ENCODE peak calls at places on chromosomes 2 and 18, in ten cellular contexts. One of them, this sample, is unnamed. For H3K36me3 and H3K27me3, the result is how much of the 10 kb centered on the place peaks cover.

GRCh38 chr2:235032466-235032865 is 80.6 kb downstream of the SH3BP4 start:
- DNase-seq in neural progenitor cell: no peak
- DNase-seq in esophagus muscularis mucosa: no peak
- DNase-seq in heart left ventricle: no peak
- DNase-seq in cardiac muscle cell: no peak
- DNase-seq in iPS DF 6.9: no peak
- DNase-seq in IMR-90: no peak
- DNase-seq in DND-41: no peak
- DNase-seq in CD4-positive, alpha-beta memory T cell: no peak
- DNase-seq in lung: no peak
- DNase-seq in this sample: no peak

GRCh38 chr2:950627-950992 is at the start of gene SNTG2:
- DNase-seq in neural progenitor cell: peak
- DNase-seq in esophagus muscularis mucosa: peak
- DNase-seq in heart left ventricle: peak
- DNase-seq in cardiac muscle cell: peak
- DNase-seq in iPS DF 6.9: no peak
- DNase-seq in IMR-90: no peak
- DNase-seq in DND-41: peak
- DNase-seq in CD4-positive, alpha-beta memory T cell: peak
- DNase-seq in lung: no peak
- DNase-seq in this sample: no peak

GRCh38 chr2:216090369-216090786 is 8.7 kb downstream of the TMEM169 start:
- DNase-seq in neural progenitor cell: no peak
- DNase-seq in esophagus muscularis mucosa: no peak
- DNase-seq in heart left ventricle: no peak
- DNase-seq in cardiac muscle cell: no peak
- DNase-seq in iPS DF 6.9: no peak
- DNase-seq in IMR-90: peak
- DNase-seq in DND-41: no peak
- DNase-seq in CD4-positive, alpha-beta memory T cell: no peak
- DNase-seq in lung: no peak
- DNase-seq in this sample: no peak

GRCh38 chr2:2575870-2576386 is 244.9 kb upstream of the MYT1L start:
- DNase-seq in neural progenitor cell: no peak
- DNase-seq in esophagus muscularis mucosa: no peak
- DNase-seq in heart left ventricle: no peak
- DNase-seq in cardiac muscle cell: no peak
- DNase-seq in iPS DF 6.9: no peak
- DNase-seq in IMR-90: no peak
- DNase-seq in DND-41: no peak
- DNase-seq in CD4-positive, alpha-beta memory T cell: no peak
- DNase-seq in lung: no peak
- DNase-seq in this sample: no peak

GRCh38 chr2:74530239-74531161 is 767 bp downstream of the HTRA2 start:
- DNase-seq in neural progenitor cell: peak
- DNase-seq in esophagus muscularis mucosa: no peak
- DNase-seq in heart left ventricle: peak
- DNase-seq in cardiac muscle cell: peak
- DNase-seq in iPS DF 6.9: no peak
- DNase-seq in IMR-90: peak
- DNase-seq in DND-41: peak
- DNase-seq in CD4-positive, alpha-beta memory T cell: peak
- DNase-seq in lung: peak
- DNase-seq in this sample: no peak

GRCh38 chr18:62497171-62497783 is 25.5 kb upstream of the ZCCHC2 start:
- DNase-seq in neural progenitor cell: no peak
- DNase-seq in esophagus muscularis mucosa: no peak
- DNase-seq in heart left ventricle: no peak
- DNase-seq in cardiac muscle cell: peak
- DNase-seq in iPS DF 6.9: no peak
- DNase-seq in IMR-90: no peak
- DNase-seq in DND-41: no peak
- DNase-seq in CD4-positive, alpha-beta memory T cell: no peak
- DNase-seq in lung: no peak
- DNase-seq in this sample: no peak

GRCh38 chr2:65382776-65383357 is 49.5 kb downstream of the SPRED2 start:
- DNase-seq in neural progenitor cell: no peak
- DNase-seq in esophagus muscularis mucosa: no peak
- DNase-seq in heart left ventricle: peak
- DNase-seq in cardiac muscle cell: no peak
- DNase-seq in iPS DF 6.9: no peak
- DNase-seq in IMR-90: peak
- DNase-seq in DND-41: peak
- DNase-seq in CD4-positive, alpha-beta memory T cell: peak
- DNase-seq in lung: peak
- DNase-seq in this sample: peak

GRCh38 chr2:210387074-210387473 is 72.1 kb upstream of the MYL1 start:
- DNase-seq in neural progenitor cell: no peak
- DNase-seq in esophagus muscularis mucosa: no peak
- DNase-seq in heart left ventricle: no peak
- DNase-seq in cardiac muscle cell: no peak
- DNase-seq in iPS DF 6.9: no peak
- DNase-seq in IMR-90: no peak
- DNase-seq in DND-41: no peak
- DNase-seq in CD4-positive, alpha-beta memory T cell: no peak
- DNase-seq in lung: no peak
- DNase-seq in this sample: no peak

GRCh38 chr2:16666453-16666801 is 793 bp upstream of the CYRIA start:
- DNase-seq in neural progenitor cell: no peak
- DNase-seq in esophagus muscularis mucosa: peak
- DNase-seq in heart left ventricle: peak
- DNase-seq in cardiac muscle cell: no peak
- DNase-seq in iPS DF 6.9: no peak
- DNase-seq in IMR-90: peak
- DNase-seq in DND-41: no peak
- DNase-seq in CD4-positive, alpha-beta memory T cell: no peak
- DNase-seq in lung: no peak
- DNase-seq in this sample: no peak

GRCh38 chr18:66682855-66683322 is 79.0 kb upstream of the CDH19 start:
- DNase-seq in neural progenitor cell: peak
- DNase-seq in esophagus muscularis mucosa: no peak
- DNase-seq in heart left ventricle: no peak
- DNase-seq in cardiac muscle cell: peak
- DNase-seq in iPS DF 6.9: no peak
- DNase-seq in IMR-90: no peak
- DNase-seq in DND-41: no peak
- DNase-seq in CD4-positive, alpha-beta memory T cell: no peak
- DNase-seq in lung: no peak
- DNase-seq in this sample: peak

GRCh38 chr18:79208882-79209281 is 139.7 kb downstream of the ATP9B start:
- DNase-seq in neural progenitor cell: no peak
- DNase-seq in esophagus muscularis mucosa: no peak
- DNase-seq in heart left ventricle: peak
- DNase-seq in cardiac muscle cell: no peak
- DNase-seq in iPS DF 6.9: no peak
- DNase-seq in IMR-90: no peak
- DNase-seq in DND-41: no peak
- DNase-seq in CD4-positive, alpha-beta memory T cell: no peak
- DNase-seq in lung: no peak
- DNase-seq in this sample: no peak

GRCh38 chr2:152513029-152513428 is 178.1 kb downstream of the FMNL2 start:
- DNase-seq in neural progenitor cell: no peak
- DNase-seq in esophagus muscularis mucosa: no peak
- DNase-seq in heart left ventricle: no peak
- DNase-seq in cardiac muscle cell: no peak
- DNase-seq in iPS DF 6.9: no peak
- DNase-seq in IMR-90: no peak
- DNase-seq in DND-41: no peak
- DNase-seq in CD4-positive, alpha-beta memory T cell: no peak
- DNase-seq in lung: no peak
- DNase-seq in this sample: no peak

GRCh38 chr2:221705478-221705877 is 133.4 kb upstream of the EPHA4 start:
- DNase-seq in neural progenitor cell: no peak
- DNase-seq in esophagus muscularis mucosa: no peak
- DNase-seq in heart left ventricle: no peak
- DNase-seq in cardiac muscle cell: no peak
- DNase-seq in iPS DF 6.9: no peak
- DNase-seq in IMR-90: no peak
- DNase-seq in DND-41: no peak
- DNase-seq in CD4-positive, alpha-beta memory T cell: no peak
- DNase-seq in lung: no peak
- DNase-seq in this sample: no peak

GRCh38 chr2:241797441-241798080 is 11.4 kb upstream of the NEU4 start:
- DNase-seq in neural progenitor cell: no peak
- DNase-seq in esophagus muscularis mucosa: no peak
- DNase-seq in heart left ventricle: no peak
- DNase-seq in cardiac muscle cell: no peak
- DNase-seq in iPS DF 6.9: no peak
- DNase-seq in IMR-90: no peak
- DNase-seq in DND-41: no peak
- DNase-seq in CD4-positive, alpha-beta memory T cell: no peak
- DNase-seq in lung: peak
- DNase-seq in this sample: peak

GRCh38 chr2:96146151-96146880 is 1.1 kb upstream of the DUSP2 start:
- DNase-seq in neural progenitor cell: no peak
- DNase-seq in esophagus muscularis mucosa: no peak
- DNase-seq in heart left ventricle: peak
- DNase-seq in cardiac muscle cell: no peak
- DNase-seq in iPS DF 6.9: no peak
- DNase-seq in IMR-90: peak
- DNase-seq in DND-41: peak
- DNase-seq in CD4-positive, alpha-beta memory T cell: peak
- DNase-seq in lung: peak
- DNase-seq in this sample: no peak

GRCh38 chr2:46318579-46319460 is 21.6 kb downstream of the EPAS1 start:
- DNase-seq in neural progenitor cell: no peak
- DNase-seq in esophagus muscularis mucosa: no peak
- DNase-seq in heart left ventricle: no peak
- DNase-seq in cardiac muscle cell: no peak
- DNase-seq in iPS DF 6.9: no peak
- DNase-seq in IMR-90: no peak
- DNase-seq in DND-41: no peak
- DNase-seq in CD4-positive, alpha-beta memory T cell: no peak
- DNase-seq in lung: no peak
- DNase-seq in this sample: no peak
- H3K4me3 ChIP-seq in neural progenitor cell: no peak
- H3K4me3 ChIP-seq in esophagus muscularis mucosa: no peak
- H3K4me3 ChIP-seq in heart left ventricle: no peak
- H3K4me3 ChIP-seq in cardiac muscle cell: no peak
- H3K4me3 ChIP-seq in iPS DF 6.9: no peak
- H3K4me3 ChIP-seq in IMR-90: no peak
- H3K4me3 ChIP-seq in DND-41: no peak
- H3K4me3 ChIP-seq in CD4-positive, alpha-beta memory T cell: no peak
- H3K4me3 ChIP-seq in lung: no peak
- H3K4me3 ChIP-seq in this sample: no peak

DNA sequence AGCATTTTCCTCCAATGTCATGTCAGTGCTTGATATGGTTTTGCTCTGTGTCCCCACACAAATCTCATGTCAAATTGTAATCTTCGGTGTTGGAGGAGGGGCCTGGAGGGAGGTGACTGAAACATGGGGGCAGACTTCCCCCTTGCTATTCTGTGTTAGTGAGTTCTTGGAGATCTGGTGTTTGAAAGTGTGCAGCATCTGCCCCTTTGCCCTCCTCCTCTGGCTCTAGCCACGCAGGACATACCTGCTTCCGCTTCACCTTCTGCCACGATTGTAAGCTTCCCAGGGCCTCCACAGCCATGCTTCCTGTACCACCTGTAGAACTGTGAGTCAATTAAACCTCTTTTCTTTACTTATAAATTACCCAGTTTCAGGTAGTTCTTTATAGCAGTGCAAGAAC is 118.7 kb downstream of the NOL10 start:
- DNase-seq in neural progenitor cell: no peak
- DNase-seq in esophagus muscularis mucosa: no peak
- DNase-seq in heart left ventricle: no peak
- DNase-seq in cardiac muscle cell: no peak
- DNase-seq in iPS DF 6.9: no peak
- DNase-seq in IMR-90: no peak
- DNase-seq in DND-41: no peak
- DNase-seq in CD4-positive, alpha-beta memory T cell: no peak
- DNase-seq in lung: no peak
- DNase-seq in this sample: no peak
- H3K36me3 ChIP-seq in neural progenitor cell: under half
- H3K36me3 ChIP-seq in esophagus muscularis mucosa: under half
- H3K36me3 ChIP-seq in heart left ventricle: half or more
- H3K36me3 ChIP-seq in cardiac muscle cell: under half
- H3K36me3 ChIP-seq in iPS DF 6.9: under half
- H3K36me3 ChIP-seq in IMR-90: under half
- H3K36me3 ChIP-seq in DND-41: half or more
- H3K36me3 ChIP-seq in CD4-positive, alpha-beta memory T cell: under half
- H3K36me3 ChIP-seq in lung: under half
- H3K36me3 ChIP-seq in this sample: under half

GRCh38 chr2:238863231-238863630 is 15.3 kb downstream of the TWIST2 start:
- DNase-seq in neural progenitor cell: no peak
- DNase-seq in esophagus muscularis mucosa: no peak
- DNase-seq in heart left ventricle: no peak
- DNase-seq in cardiac muscle cell: no peak
- DNase-seq in iPS DF 6.9: no peak
- DNase-seq in IMR-90: no peak
- DNase-seq in DND-41: no peak
- DNase-seq in CD4-positive, alpha-beta memory T cell: no peak
- DNase-seq in lung: no peak
- DNase-seq in this sample: no peak
- H3K27me3 ChIP-seq in neural progenitor cell: under half
- H3K27me3 ChIP-seq in esophagus muscularis mucosa: under half
- H3K27me3 ChIP-seq in heart left ventricle: under half
- H3K27me3 ChIP-seq in cardiac muscle cell: under half
- H3K27me3 ChIP-seq in iPS DF 6.9: under half
- H3K27me3 ChIP-seq in IMR-90: under half
- H3K27me3 ChIP-seq in DND-41: under half
- H3K27me3 ChIP-seq in CD4-positive, alpha-beta memory T cell: under half
- H3K27me3 ChIP-seq in lung: under half
- H3K27me3 ChIP-seq in this sample: under half

GRCh38 chr2:54557601-54558187 is 101.6 kb downstream of the SPTBN1 start:
- DNase-seq in neural progenitor cell: peak
- DNase-seq in esophagus muscularis mucosa: no peak
- DNase-seq in heart left ventricle: peak
- DNase-seq in cardiac muscle cell: peak
- DNase-seq in iPS DF 6.9: no peak
- DNase-seq in IMR-90: no peak
- DNase-seq in DND-41: peak
- DNase-seq in CD4-positive, alpha-beta memory T cell: peak
- DNase-seq in lung: peak
- DNase-seq in this sample: no peak

GRCh38 chr2:54556659-54557121 is 100.6 kb downstream of the SPTBN1 start:
- DNase-seq in neural progenitor cell: no peak
- DNase-seq in esophagus muscularis mucosa: no peak
- DNase-seq in heart left ventricle: no peak
- DNase-seq in cardiac muscle cell: peak
- DNase-seq in iPS DF 6.9: no peak
- DNase-seq in IMR-90: peak
- DNase-seq in DND-41: no peak
- DNase-seq in CD4-positive, alpha-beta memory T cell: no peak
- DNase-seq in lung: no peak
- DNase-seq in this sample: peak

GRCh38 chr2:54558976-54559410 is 102.9 kb downstream of the SPTBN1 start:
- DNase-seq in neural progenitor cell: no peak
- DNase-seq in esophagus muscularis mucosa: no peak
- DNase-seq in heart left ventricle: no peak
- DNase-seq in cardiac muscle cell: no peak
- DNase-seq in iPS DF 6.9: no peak
- DNase-seq in IMR-90: no peak
- DNase-seq in DND-41: no peak
- DNase-seq in CD4-positive, alpha-beta memory T cell: no peak
- DNase-seq in lung: no peak
- DNase-seq in this sample: no peak

GRCh38 chr2:54558188-54558975 is 102.3 kb downstream of the SPTBN1 start:
- DNase-seq in neural progenitor cell: peak
- DNase-seq in esophagus muscularis mucosa: no peak
- DNase-seq in heart left ventricle: peak
- DNase-seq in cardiac muscle cell: peak
- DNase-seq in iPS DF 6.9: peak
- DNase-seq in IMR-90: peak
- DNase-seq in DND-41: peak
- DNase-seq in CD4-positive, alpha-beta memory T cell: peak
- DNase-seq in lung: peak
- DNase-seq in this sample: no peak

GRCh38 chr2:54557211-54557600 is 101.1 kb downstream of the SPTBN1 start:
- DNase-seq in neural progenitor cell: no peak
- DNase-seq in esophagus muscularis mucosa: no peak
- DNase-seq in heart left ventricle: no peak
- DNase-seq in cardiac muscle cell: no peak
- DNase-seq in iPS DF 6.9: no peak
- DNase-seq in IMR-90: no peak
- DNase-seq in DND-41: no peak
- DNase-seq in CD4-positive, alpha-beta memory T cell: no peak
- DNase-seq in lung: no peak
- DNase-seq in this sample: no peak
- H3K4me3 ChIP-seq in neural progenitor cell: peak
- H3K4me3 ChIP-seq in esophagus muscularis mucosa: peak
- H3K4me3 ChIP-seq in heart left ventricle: peak
- H3K4me3 ChIP-seq in cardiac muscle cell: peak
- H3K4me3 ChIP-seq in iPS DF 6.9: peak
- H3K4me3 ChIP-seq in IMR-90: no peak
- H3K4me3 ChIP-seq in DND-41: peak
- H3K4me3 ChIP-seq in CD4-positive, alpha-beta memory T cell: peak
- H3K4me3 ChIP-seq in lung: no peak
- H3K4me3 ChIP-seq in this sample: peak

This sample was measured in tibial nerve.